ENCODE peak calls at places on chromosomes 5 and 9, in five cellular contexts. One of them, this sample, is unnamed.

GRCh38 chr9:115437418-115437817 is 319.5 kb upstream of the TNC start:
- DNase-seq in adrenal gland: no peak
- DNase-seq in BE2C: no peak
- DNase-seq in mesothelial cell of epicardium: no peak
- DNase-seq in left ventricle myocardium inferior: no peak
- DNase-seq in this sample: no peak

GRCh38 chr5:150192462-150192861 is 2.6 kb downstream of the SLC6A7 start:
- DNase-seq in left ventricle myocardium inferior: no peak
- DNase-seq in adrenal gland: no peak
- DNase-seq in BE2C: no peak
- DNase-seq in mesothelial cell of epicardium: no peak
- DNase-seq in this sample: no peak

GRCh38 chr9:90958328-90958727 is 156.7 kb downstream of the SYK start:
- DNase-seq in adrenal gland: no peak
- DNase-seq in mesothelial cell of epicardium: no peak
- DNase-seq in BE2C: no peak
- DNase-seq in left ventricle myocardium inferior: no peak
- DNase-seq in this sample: no peak

GRCh38 chr5:173204185-173204979 is 30.6 kb downstream of the NKX2-5 start:
- DNase-seq in BE2C: no peak
- DNase-seq in mesothelial cell of epicardium: no peak
- DNase-seq in adrenal gland: no peak
- DNase-seq in left ventricle myocardium inferior: no peak
- DNase-seq in this sample: no peak

GRCh38 chr5:173473293-173473692 is 143.2 kb downstream of the BOD1 start:
- DNase-seq in mesothelial cell of epicardium: no peak
- DNase-seq in BE2C: no peak
- DNase-seq in left ventricle myocardium inferior: no peak
- DNase-seq in adrenal gland: no peak
- DNase-seq in this sample: no peak

GRCh38 chr5:61401726-61402125 is 69.7 kb downstream of the ZSWIM6 start:
- DNase-seq in left ventricle myocardium inferior: no peak
- DNase-seq in adrenal gland: no peak
- DNase-seq in BE2C: no peak
- DNase-seq in mesothelial cell of epicardium: no peak
- DNase-seq in this sample: no peak

GRCh38 chr9:96483733-96484240 is 33.8 kb downstream of the HABP4 start:
- DNase-seq in mesothelial cell of epicardium: no peak
- DNase-seq in adrenal gland: no peak
- DNase-seq in BE2C: no peak
- DNase-seq in left ventricle myocardium inferior: no peak
- DNase-seq in this sample: no peak

GRCh38 chr5:59766394-59766793 is 127.1 kb downstream of the PDE4D start:
- DNase-seq in mesothelial cell of epicardium: peak; percentile 44
- DNase-seq in left ventricle myocardium inferior: no peak
- DNase-seq in adrenal gland: no peak
- DNase-seq in BE2C: peak; percentile 51
- DNase-seq in this sample: no peak

GRCh38 chr9:24616858-24617257 is 71.2 kb upstream of the IZUMO3 start:
- DNase-seq in adrenal gland: no peak
- DNase-seq in mesothelial cell of epicardium: no peak
- DNase-seq in left ventricle myocardium inferior: no peak
- DNase-seq in BE2C: no peak
- DNase-seq in this sample: peak; percentile 2

GRCh38 chr5:15014809-15015208 is 143.2 kb upstream of the ANKH start:
- DNase-seq in mesothelial cell of epicardium: no peak
- DNase-seq in left ventricle myocardium inferior: no peak
- DNase-seq in BE2C: no peak
- DNase-seq in adrenal gland: no peak
- DNase-seq in this sample: no peak

GRCh38 chr5:140112685-140113179 is 1.2 kb upstream of the PURA start:
- DNase-seq in adrenal gland: no peak
- DNase-seq in mesothelial cell of epicardium: no peak
- DNase-seq in BE2C: no peak
- DNase-seq in left ventricle myocardium inferior: no peak
- DNase-seq in this sample: no peak

GRCh38 chr5:149002761-149003689 is 59.8 kb downstream of the SH3TC2 start:
- DNase-seq in adrenal gland: no peak
- DNase-seq in BE2C: no peak
- DNase-seq in mesothelial cell of epicardium: no peak
- DNase-seq in left ventricle myocardium inferior: no peak
- DNase-seq in this sample: no peak

GRCh38 chr5:58042933-58043606 is 416.8 kb downstream of the PLK2 start:
- DNase-seq in BE2C: no peak
- DNase-seq in left ventricle myocardium inferior: no peak
- DNase-seq in mesothelial cell of epicardium: no peak
- DNase-seq in adrenal gland: no peak
- DNase-seq in this sample: no peak

GRCh38 chr5:73977146-73977545 is 351.1 kb downstream of the ARHGEF28 start:
- DNase-seq in left ventricle myocardium inferior: no peak
- DNase-seq in adrenal gland: no peak
- DNase-seq in mesothelial cell of epicardium: no peak
- DNase-seq in BE2C: no peak
- DNase-seq in this sample: no peak

GRCh38 chr9:734831-735511 is 106.5 kb upstream of the DMRT1 start:
- DNase-seq in adrenal gland: peak; percentile 19
- DNase-seq in BE2C: no peak
- DNase-seq in left ventricle myocardium inferior: no peak
- DNase-seq in mesothelial cell of epicardium: no peak
- DNase-seq in this sample: no peak

GRCh38 chr9:110640736-110641135 is 27.9 kb upstream of the MUSK start:
- DNase-seq in mesothelial cell of epicardium: no peak
- DNase-seq in BE2C: no peak
- DNase-seq in left ventricle myocardium inferior: no peak
- DNase-seq in adrenal gland: no peak
- DNase-seq in this sample: no peak

GRCh38 chr9:92762781-92763708 is 1.6 kb downstream of the BICD2 start:
- DNase-seq in left ventricle myocardium inferior: no peak
- DNase-seq in BE2C: no peak
- DNase-seq in adrenal gland: no peak
- DNase-seq in mesothelial cell of epicardium: no peak
- DNase-seq in this sample: no peak

DNA sequence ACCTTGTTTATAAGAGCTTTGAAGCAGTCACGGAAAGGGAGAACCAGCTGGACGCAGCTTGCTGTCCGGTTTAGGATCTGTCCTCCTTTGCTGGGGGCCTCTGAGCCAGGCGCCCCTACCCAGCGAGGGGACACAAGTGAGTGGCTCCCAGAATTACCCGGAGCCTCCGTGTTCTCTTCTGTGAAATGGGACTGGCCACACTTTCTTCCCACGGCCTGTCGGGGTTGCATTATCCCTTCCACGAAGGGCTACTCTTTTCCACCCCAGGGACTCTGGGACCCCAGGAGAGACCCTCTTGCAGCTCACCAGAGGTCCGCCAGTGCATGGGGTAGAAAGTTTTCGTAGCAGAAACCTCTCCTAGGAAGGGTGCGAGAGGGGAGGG is 486 bp upstream of the GBGT1 start:
- DNase-seq in adrenal gland: no peak
- DNase-seq in mesothelial cell of epicardium: no peak
- DNase-seq in left ventricle myocardium inferior: no peak
- DNase-seq in BE2C: no peak
- DNase-seq in this sample: no peak
- TF ChIP-seq CTCF in adrenal gland: no peak
- TF ChIP-seq CTCF in mesothelial cell of epicardium: no peak
- TF ChIP-seq CTCF in left ventricle myocardium inferior: no peak
- TF ChIP-seq CTCF in BE2C: no peak
- TF ChIP-seq CTCF in this sample: no peak

DNA sequence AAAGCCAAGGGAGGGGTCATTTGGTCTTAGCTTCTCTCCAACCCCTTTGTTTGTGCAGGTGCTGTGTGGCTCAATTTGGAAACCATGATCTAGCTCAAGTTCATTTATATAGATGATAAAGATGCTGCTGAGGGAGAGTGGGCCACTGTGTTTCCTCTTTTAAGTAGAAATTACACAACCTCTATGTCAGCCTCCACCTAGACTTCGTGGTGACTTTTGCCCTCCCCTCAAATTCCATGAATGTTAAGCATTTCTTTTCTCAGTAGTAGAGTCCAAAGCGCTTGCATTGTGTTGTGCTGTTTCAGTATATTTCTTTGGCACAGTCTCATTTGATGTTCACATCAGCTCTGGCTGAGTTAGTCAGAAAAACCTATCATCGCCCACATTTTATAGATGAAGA is 241.4 kb downstream of the ARHGAP26 start:
- DNase-seq in adrenal gland: no peak
- DNase-seq in BE2C: no peak
- DNase-seq in left ventricle myocardium inferior: no peak
- DNase-seq in mesothelial cell of epicardium: no peak
- DNase-seq in this sample: no peak
- TF ChIP-seq CTCF in adrenal gland: no peak
- TF ChIP-seq CTCF in BE2C: no peak
- TF ChIP-seq CTCF in left ventricle myocardium inferior: no peak
- TF ChIP-seq CTCF in mesothelial cell of epicardium: no peak
- TF ChIP-seq CTCF in this sample: no peak

GRCh38 chr9:121721770-121722169 is 70.3 kb downstream of the DAB2IP start:
- DNase-seq in adrenal gland: no peak
- DNase-seq in left ventricle myocardium inferior: peak; percentile 70
- DNase-seq in BE2C: no peak
- DNase-seq in mesothelial cell of epicardium: no peak
- DNase-seq in this sample: no peak

GRCh38 chr9:121718063-121718462 is 66.6 kb downstream of the DAB2IP start:
- DNase-seq in BE2C: peak; percentile 89
- DNase-seq in left ventricle myocardium inferior: peak; percentile 58
- DNase-seq in adrenal gland: peak; percentile 65
- DNase-seq in mesothelial cell of epicardium: no peak
- DNase-seq in this sample: peak; percentile 49

GRCh38 chr9:121718501-121718900 is 67.1 kb downstream of the DAB2IP start:
- DNase-seq in adrenal gland: no peak
- DNase-seq in left ventricle myocardium inferior: no peak
- DNase-seq in BE2C: no peak
- DNase-seq in mesothelial cell of epicardium: no peak
- DNase-seq in this sample: no peak

GRCh38 chr9:121720311-121720991 is 69.0 kb downstream of the DAB2IP start:
- DNase-seq in left ventricle myocardium inferior: no peak
- DNase-seq in BE2C: no peak
- DNase-seq in mesothelial cell of epicardium: no peak
- DNase-seq in adrenal gland: no peak
- DNase-seq in this sample: no peak

DNA sequence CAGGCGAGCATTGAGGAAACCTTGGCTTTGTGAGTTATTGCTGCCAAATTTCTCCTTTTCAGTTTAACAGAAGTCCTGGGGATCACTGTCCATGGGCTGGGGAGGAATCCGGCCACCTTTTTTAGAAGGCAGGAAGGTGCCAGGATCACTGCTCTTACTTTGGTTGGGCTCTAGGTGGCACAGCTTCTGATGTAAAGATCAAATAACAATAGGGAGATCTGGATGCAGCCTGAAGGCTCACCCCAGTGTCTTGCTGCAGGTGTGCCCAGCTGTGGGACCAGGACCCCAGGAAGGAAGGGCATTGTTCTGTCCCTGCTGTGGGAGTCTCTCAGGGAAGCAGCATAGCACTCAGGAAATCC is 69.5 kb downstream of the DAB2IP start:
- DNase-seq in adrenal gland: no peak
- DNase-seq in BE2C: no peak
- DNase-seq in left ventricle myocardium inferior: no peak
- DNase-seq in mesothelial cell of epicardium: no peak
- DNase-seq in this sample: no peak
- TF ChIP-seq CTCF in adrenal gland: no peak
- TF ChIP-seq CTCF in BE2C: no peak
- TF ChIP-seq CTCF in left ventricle myocardium inferior: no peak
- TF ChIP-seq CTCF in mesothelial cell of epicardium: no peak
- TF ChIP-seq CTCF in this sample: no peak

GRCh38 chr5:171155621-171156020 is 153.4 kb upstream of the TLX3 start:
- DNase-seq in mesothelial cell of epicardium: no peak
- DNase-seq in adrenal gland: no peak
- DNase-seq in BE2C: no peak
- DNase-seq in left ventricle myocardium inferior: no peak
- DNase-seq in this sample: no peak

GRCh38 chr5:171149333-171149732 is 159.7 kb upstream of the TLX3 start:
- DNase-seq in left ventricle myocardium inferior: no peak
- DNase-seq in adrenal gland: no peak
- DNase-seq in BE2C: no peak
- DNase-seq in mesothelial cell of epicardium: no peak
- DNase-seq in this sample: no peak

GRCh38 chr5:171149772-171150171 is 159.3 kb upstream of the TLX3 start:
- DNase-seq in mesothelial cell of epicardium: no peak
- DNase-seq in adrenal gland: no peak
- DNase-seq in BE2C: no peak
- DNase-seq in left ventricle myocardium inferior: no peak
- DNase-seq in this sample: no peak

GRCh38 chr5:171157233-171157632 is 151.8 kb upstream of the TLX3 start:
- DNase-seq in BE2C: no peak
- DNase-seq in mesothelial cell of epicardium: no peak
- DNase-seq in left ventricle myocardium inferior: no peak
- DNase-seq in adrenal gland: no peak
- DNase-seq in this sample: no peak

DNA sequence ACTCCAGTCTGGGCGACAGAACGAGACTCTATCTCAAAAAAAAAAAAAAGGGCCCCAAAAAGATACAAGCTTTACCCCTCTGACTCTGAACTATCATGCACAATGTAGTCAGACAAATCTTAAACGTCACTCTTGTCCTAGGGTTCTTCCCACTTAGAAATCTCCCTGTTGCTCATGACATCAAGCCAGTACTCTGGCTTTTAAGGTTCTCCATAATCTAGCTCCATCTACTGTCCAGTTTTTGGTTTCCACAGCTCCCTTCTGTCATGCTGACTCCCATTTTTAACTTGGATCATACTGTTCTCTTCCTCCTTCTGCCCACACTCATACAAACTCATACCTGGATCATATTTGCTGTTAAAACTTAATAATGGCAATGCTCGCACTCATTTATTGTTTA is 156.7 kb upstream of the TLX3 start:
- DNase-seq in left ventricle myocardium inferior: no peak
- DNase-seq in mesothelial cell of epicardium: no peak
- DNase-seq in adrenal gland: no peak
- DNase-seq in BE2C: no peak
- DNase-seq in this sample: no peak
- TF ChIP-seq CTCF in left ventricle myocardium inferior: no peak
- TF ChIP-seq CTCF in mesothelial cell of epicardium: no peak
- TF ChIP-seq CTCF in adrenal gland: no peak
- TF ChIP-seq CTCF in BE2C: peak; percentile 63
- TF ChIP-seq CTCF in this sample: no peak

DNA sequence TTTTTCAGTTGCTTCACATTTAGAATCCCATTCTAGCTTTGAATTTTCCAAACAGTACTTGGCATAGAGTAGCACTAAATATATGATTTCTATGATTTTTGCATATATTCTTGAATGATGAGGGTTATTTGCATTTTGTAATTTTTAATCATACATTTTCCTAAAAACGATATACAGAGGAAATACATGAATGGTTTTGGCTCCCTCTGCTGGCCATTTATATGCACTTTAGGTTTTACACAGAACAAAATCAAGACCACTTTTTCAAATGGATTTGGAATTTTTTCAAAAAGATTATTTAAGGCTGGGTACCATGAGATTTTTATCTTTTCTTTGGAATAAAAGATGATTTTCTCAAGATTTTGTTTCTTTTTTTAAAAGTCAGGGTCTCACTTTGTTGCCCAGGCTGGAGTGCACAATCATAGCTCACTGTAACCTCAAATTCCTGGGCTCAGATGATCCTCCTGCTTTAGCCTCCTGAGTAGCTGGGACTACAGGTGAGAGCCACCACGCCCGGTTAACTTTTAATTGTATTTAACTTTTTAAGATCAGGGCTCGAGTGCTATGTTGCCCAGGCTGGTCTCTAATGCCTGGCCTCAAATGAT is 16.7 kb upstream of the COMMD10 start:
- DNase-seq in mesothelial cell of epicardium: no peak
- DNase-seq in left ventricle myocardium inferior: no peak
- DNase-seq in BE2C: peak; percentile 37
- DNase-seq in adrenal gland: no peak
- DNase-seq in this sample: peak; percentile 22
- TF ChIP-seq CTCF in mesothelial cell of epicardium: peak; percentile 97
- TF ChIP-seq CTCF in left ventricle myocardium inferior: peak; percentile 91
- TF ChIP-seq CTCF in BE2C: peak; percentile 70
- TF ChIP-seq CTCF in adrenal gland: peak; percentile 87
- TF ChIP-seq CTCF in this sample: peak; percentile 89

GRCh38 chr5:19713740-19714139 is 274.3 kb downstream of the CDH18 start:
- DNase-seq in BE2C: no peak
- DNase-seq in mesothelial cell of epicardium: no peak
- DNase-seq in left ventricle myocardium inferior: no peak
- DNase-seq in adrenal gland: no peak
- DNase-seq in this sample: no peak
- TF ChIP-seq CTCF in BE2C: no peak
- TF ChIP-seq CTCF in mesothelial cell of epicardium: no peak
- TF ChIP-seq CTCF in left ventricle myocardium inferior: no peak
- TF ChIP-seq CTCF in adrenal gland: no peak
- TF ChIP-seq CTCF in this sample: no peak

This sample was measured in nephron progenitor cell.